ENCODE peak calls at places on chromosomes 11 and 22, in five cellular contexts. W is tibial artery; A is stimulated activated naive CD8-positive, alpha-beta T cell treated with anti-CD3 and anti-CD28 coated beads, Interleukin-15, amount 100 ng/mL, for 72 hours; R is GM12891; N is stimulated activated CD4-positive, alpha-beta T cell treated with anti-CD3 and anti-CD28 coated beads, Interleukin-1b, Interleukin-23, amount 100 ng/mL, for 24 hours. G is an unnamed sample.

GRCh38 chr11:121929581-121929980 is 186.4 kb downstream of the BLID start:
- DNase-seq in A (no peak), W (no peak), N (no peak), R (no peak), G (peak)

GRCh38 chr22:19723165-19723989 is at the start of gene GP1BB:
- DNase-seq in W (no peak), A (peak), R (peak), N (no peak), G (no peak)

GRCh38 chr11:69385832-69386415 is 92.0 kb downstream of the MYEOV start:
- DNase-seq in W (peak), N (no peak), R (no peak), A (no peak), G (no peak)

GRCh38 chr11:113261709-113262475 is 52.5 kb upstream of the TTC12 start:
- DNase-seq in W (no peak), R (no peak), N (no peak), A (no peak), G (no peak)

GRCh38 chr22:36227806-36228205 is 11.5 kb downstream of the APOL2 start:
- DNase-seq in W (no peak), N (no peak), A (no peak), R (no peak), G (no peak)

GRCh38 chr11:19651654-19652053 is 61.0 kb upstream of the NAV2 start:
- DNase-seq in A (no peak), W (no peak), N (no peak), R (no peak), G (no peak)

GRCh38 chr22:45019861-45020655 is 10.3 kb upstream of the PHF21B start:
- DNase-seq in N (no peak), A (no peak), R (no peak), W (no peak), G (no peak)

GRCh38 chr11:112599265-112599664 is 338.6 kb upstream of the PLET1 start:
- DNase-seq in R (no peak), N (no peak), A (no peak), W (no peak), G (no peak)

GRCh38 chr11:2107941-2108630 is 31.1 kb downstream of the IGF2 start:
- DNase-seq in A (no peak), W (no peak), N (no peak), R (no peak), G (no peak)

GRCh38 chr11:86978756-86979608 is 23.8 kb upstream of the FZD4 start:
- DNase-seq in W (no peak), A (no peak), N (no peak), R (no peak), G (peak)

GRCh38 chr22:37726240-37726887 is 29.5 kb downstream of the TRIOBP start:
- DNase-seq in A (no peak), W (no peak), N (no peak), R (peak), G (no peak)

GRCh38 chr11:5280582-5281102 is 10.9 kb upstream of the HBE1 start:
- DNase-seq in W (peak), A (no peak), N (no peak), R (peak), G (peak)

GRCh38 chr11:8733847-8734246 is 51.3 kb downstream of the RPL27A start:
- DNase-seq in R (no peak), N (no peak), A (no peak), W (no peak), G (no peak)

GRCh38 chr11:69049490-69049867 is 747 bp downstream of the TPCN2 start:
- DNase-seq in N (no peak), A (peak), W (no peak), R (no peak), G (no peak)

GRCh38 chr11:5247479-5248192 is 2.0 kb downstream of the HBG1 start:
- DNase-seq in W (no peak), R (no peak), A (no peak), N (no peak), G (no peak)

GRCh38 chr22:22823126-22823804 is 64.4 kb upstream of the IGLL5 start:
- DNase-seq in W (no peak), A (no peak), R (no peak), N (no peak), G (no peak)

GRCh38 chr22:43880743-43881055 is 11.1 kb downstream of the PNPLA5 start:
- DNase-seq in R (no peak), W (no peak), N (no peak), A (no peak), G (no peak)

GRCh38 chr11:85685131-85685819 is 720 bp downstream of the CCDC89 start:
- DNase-seq in R (no peak), A (no peak), W (no peak), N (no peak), G (no peak)

GRCh38 chr11:44010789-44011251 is 37.0 kb upstream of the ACCSL start:
- DNase-seq in W (peak), R (no peak), N (no peak), A (no peak), G (no peak)